ENCODE peak calls at places on chromosome 2, in four cellular contexts. B is HepG2, S is GM12878, O is K562. D is an unnamed sample.

GRCh38 chr2:45691600-45691999 is 40.1 kb downstream of the PRKCE start:
- DNase-seq in B (no peak), S (no peak), O (no peak), D (no peak)

GRCh38 chr2:216118474-216118873 is 9.3 kb downstream of the XRCC5 start:
- DNase-seq in B (no peak), S (no peak), O (no peak), D (no peak)

GRCh38 chr2:230759481-230760191 is 47.0 kb downstream of the CAB39 start:
- DNase-seq in B (no peak), S (no peak), O (no peak), D (no peak)

GRCh38 chr2:115412501-115412900 is 970.1 kb downstream of the DPP10 start:
- DNase-seq in B (no peak), S (no peak), O (no peak), D (no peak)

GRCh38 chr2:3667151-3667631 is 9.2 kb downstream of the ALLC start:
- DNase-seq in B (no peak), S (peak), O (no peak), D (no peak)

GRCh38 chr2:174138161-174138560 is 110.2 kb downstream of the OLA1 start:
- DNase-seq in B (peak), S (no peak), O (no peak), D (peak)

GRCh38 chr2:197075286-197075685 is 148.8 kb upstream of the PGAP1 start:
- DNase-seq in B (no peak), S (no peak), O (no peak), D (no peak)

GRCh38 chr2:227204452-227204851 is 40.0 kb downstream of the COL4A3 start:
- DNase-seq in B (no peak), S (no peak), O (no peak), D (no peak)

GRCh38 chr2:203685081-203685621 is 21.3 kb upstream of the CD28 start:
- DNase-seq in B (no peak), S (no peak), O (no peak), D (no peak)

GRCh38 chr2:10884530-10885478 is 26.9 kb upstream of the KCNF1 start:
- DNase-seq in B (peak), S (peak), O (no peak), D (no peak)

GRCh38 chr2:132670104-132670960 is at the start of gene LYPD1:
- DNase-seq in B (no peak), S (no peak), O (no peak), D (peak)

GRCh38 chr2:54148391-54148790 is 33.0 kb downstream of the ACYP2 start:
- DNase-seq in B (no peak), S (no peak), O (no peak), D (no peak)

GRCh38 chr2:146990311-146990781 is 854.5 kb upstream of the ACVR2A start:
- DNase-seq in B (no peak), S (no peak), O (no peak), D (no peak)

GRCh38 chr2:200253631-200254030 is 52.9 kb upstream of the SPATS2L start:
- DNase-seq in B (no peak), S (no peak), O (no peak), D (no peak)

GRCh38 chr2:239266779-239267410 is 133.9 kb downstream of the HDAC4 start:
- DNase-seq in B (no peak), S (no peak), O (no peak), D (no peak)

GRCh38 chr2:236745420-236746210 is 176.0 kb downstream of the ACKR3 start:
- DNase-seq in B (peak), S (no peak), O (no peak), D (no peak)

GRCh38 chr2:26708457-26708856 is 15.9 kb downstream of the KCNK3 start:
- DNase-seq in B (no peak), S (no peak), O (no peak), D (no peak)

GRCh38 chr2:235439959-235440662 is 53.7 kb upstream of the AGAP1 start:
- DNase-seq in B (no peak), S (no peak), O (no peak), D (no peak)

GRCh38 chr2:235445116-235445515 is 48.7 kb upstream of the AGAP1 start:
- DNase-seq in B (no peak), S (no peak), O (no peak), D (no peak)

GRCh38 chr2:235446082-235446481 is 47.8 kb upstream of the AGAP1 start:
- DNase-seq in B (no peak), S (no peak), O (no peak), D (no peak)

GRCh38 chr2:235447210-235447609 is 46.6 kb upstream of the AGAP1 start:
- DNase-seq in B (no peak), S (no peak), O (no peak), D (no peak)

GRCh38 chr2:235444101-235444597 is 49.7 kb upstream of the AGAP1 start:
- DNase-seq in B (peak), S (no peak), O (no peak), D (no peak)
- TF ChIP-seq TARDBP in B (no peak), S (no peak), O (no peak), D (no peak)

DNA sequence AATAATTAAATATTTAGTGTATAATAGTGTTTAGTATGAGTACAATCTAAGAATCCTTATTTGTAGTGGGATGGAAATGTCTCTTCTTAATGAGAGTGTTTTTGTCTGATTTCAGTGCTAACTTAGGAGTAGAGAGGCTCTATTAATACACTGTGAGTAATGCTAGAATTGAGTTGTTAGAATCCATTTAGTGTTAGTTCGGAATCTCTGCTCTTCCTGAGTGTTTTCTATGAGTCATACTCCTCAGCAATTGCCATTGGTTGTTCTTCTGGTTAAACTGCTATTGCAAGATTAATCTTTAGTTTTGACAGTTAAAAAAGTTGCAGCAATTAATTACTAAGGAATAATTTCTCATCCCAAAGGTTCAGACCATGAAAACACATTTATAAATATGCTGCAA is 828.6 kb upstream of the POU3F3 start:
- DNase-seq in B (no peak), S (no peak), O (no peak), D (no peak)
- TF ChIP-seq FOXM1 in B (no peak), S (no peak), O (no peak), D (no peak)

DNA sequence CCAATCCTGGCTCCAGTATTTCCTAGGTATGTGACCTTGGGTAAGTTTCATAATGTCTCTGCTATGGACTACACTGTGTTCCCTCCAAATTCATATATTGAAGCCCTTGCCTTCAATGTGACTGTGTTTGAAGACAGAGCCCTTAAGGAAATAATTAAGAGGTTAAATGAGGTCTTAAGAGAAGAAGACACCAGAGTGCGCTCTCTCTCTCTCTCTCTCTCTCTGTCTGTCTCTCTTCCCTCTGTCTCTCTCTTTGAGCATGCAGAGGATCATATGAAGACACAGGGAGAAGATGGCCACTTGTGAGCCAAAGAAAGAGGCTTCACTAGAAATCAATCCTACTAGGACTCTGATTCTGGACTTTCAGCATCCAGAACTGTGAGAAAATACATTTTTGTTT is 52.2 kb downstream of the NXPH2 start:
- DNase-seq in B (no peak), S (no peak), O (no peak), D (no peak)
- TF ChIP-seq FOXK2 in B (no peak), S (no peak), O (no peak), D (no peak)

DNA sequence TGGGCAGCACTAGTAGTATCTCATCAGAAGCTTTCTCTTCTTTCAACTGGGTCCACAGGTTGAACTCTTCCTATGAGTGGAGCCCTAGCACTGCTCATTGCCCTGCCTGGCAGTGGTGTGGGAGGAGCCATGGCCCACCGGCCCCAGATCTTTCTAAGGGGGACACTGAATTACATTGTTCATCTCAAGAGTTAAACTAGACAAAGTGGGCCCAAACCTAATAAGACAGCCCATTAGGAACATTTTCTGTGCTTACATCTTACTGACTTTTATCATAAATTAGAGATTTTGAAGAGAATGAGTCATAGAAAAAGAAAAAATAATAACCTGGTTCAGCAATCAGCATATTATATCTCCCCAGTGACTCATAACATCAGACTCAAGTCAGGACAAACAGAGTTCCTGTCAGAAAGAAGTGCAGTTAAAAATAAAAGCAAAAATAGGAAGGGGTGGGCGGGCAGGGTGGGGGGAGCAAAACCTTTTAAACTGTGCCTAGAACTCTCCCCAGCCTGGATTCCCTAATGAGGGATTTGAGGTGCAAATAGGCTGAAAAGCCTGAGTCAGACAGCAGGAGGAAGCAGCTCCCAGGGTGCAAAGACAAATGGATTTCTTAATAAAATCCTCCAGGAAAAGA is 161.6 kb upstream of the TRIB2 start:
- DNase-seq in B (no peak), S (no peak), O (peak), D (no peak)
- TF ChIP-seq TARDBP in B (no peak), S (no peak), O (no peak), D (no peak)

DNA sequence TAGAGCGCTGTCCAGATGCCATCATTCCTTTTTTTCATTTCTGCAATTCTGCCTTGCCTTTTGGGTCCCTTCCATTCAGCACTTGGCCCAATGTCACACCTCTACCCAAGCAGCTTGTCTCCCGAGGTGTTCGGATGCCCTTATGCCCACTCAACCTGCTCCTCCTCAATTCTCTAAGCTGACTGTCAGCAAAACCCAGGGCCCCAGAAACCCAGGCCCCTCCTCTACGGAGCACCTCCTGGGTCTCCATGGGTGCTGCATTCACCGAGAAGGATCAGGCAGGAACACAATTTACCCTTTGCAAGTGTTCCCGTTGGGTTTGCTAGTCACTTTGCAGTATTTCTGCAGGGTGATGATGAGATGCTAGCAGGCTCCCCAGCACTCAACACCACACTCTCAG is 86.7 kb upstream of the RAB6C start:
- DNase-seq in B (no peak), S (no peak), O (no peak), D (no peak)
- TF ChIP-seq FOXM1 in B (no peak), S (no peak), O (no peak), D (no peak)

GRCh38 chr2:241613018-241613780 is 23.8 kb downstream of the THAP4 start:
- DNase-seq in B (no peak), S (no peak), O (no peak), D (no peak)
- TF ChIP-seq FOXK2 in B (no peak), S (no peak), O (no peak), D (no peak)

GRCh38 chr2:71526975-71527374 is 73.6 kb downstream of the DYSF start:
- DNase-seq in B (no peak), S (no peak), O (no peak), D (no peak)

GRCh38 chr2:71528749-71529148 is 75.4 kb downstream of the DYSF start:
- DNase-seq in B (no peak), S (no peak), O (no peak), D (no peak)

GRCh38 chr2:71528221-71528620 is 74.9 kb downstream of the DYSF start:
- DNase-seq in B (no peak), S (no peak), O (no peak), D (no peak)

GRCh38 chr2:71524476-71524875 is 71.1 kb downstream of the DYSF start:
- DNase-seq in B (no peak), S (no peak), O (no peak), D (no peak)

DNA sequence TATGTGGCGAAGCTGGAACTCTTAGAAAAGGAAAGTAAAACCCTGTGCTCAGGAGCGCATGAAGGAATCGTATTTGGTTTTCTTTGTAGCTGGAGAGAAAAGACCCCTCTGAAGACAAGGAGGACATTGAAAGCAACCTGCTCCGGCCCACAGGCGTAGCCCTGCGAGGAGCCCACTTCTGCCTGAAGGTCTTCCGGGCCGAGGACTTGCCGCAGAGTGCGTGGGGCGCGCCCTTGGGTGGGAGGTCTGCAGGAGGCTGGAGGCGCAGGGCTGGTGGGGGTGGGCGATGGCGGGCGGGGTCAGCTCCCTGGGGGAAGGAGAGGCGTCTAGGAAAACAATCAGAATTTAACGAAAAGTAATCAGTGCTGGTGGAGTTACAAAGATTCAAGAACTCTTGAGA is 72.8 kb downstream of the DYSF start:
- DNase-seq in B (no peak), S (no peak), O (no peak), D (no peak)
- TF ChIP-seq TARDBP in B (no peak), S (no peak), O (no peak), D (no peak)

D was measured in HEK293T.